ENCODE peak calls at places on chromosomes 12 and 14, in five cellular contexts. O is trophoblast cell, H is OCI-LY7, D is PC-9, A is GM12878. T is an unnamed sample.

GRCh38 chr14:69771136-69771535 is 4.2 kb downstream of the SRSF5 start:
- DNase-seq in H (no peak), D (no peak), O (peak; percentile 47), A (no peak), T (no peak)

GRCh38 chr14:41222581-41222980 is 384.1 kb upstream of the LRFN5 start:
- DNase-seq in O (no peak), H (no peak), A (no peak), D (no peak), T (no peak)

GRCh38 chr12:115506822-115507629 is 770.5 kb downstream of the MED13L start:
- DNase-seq in D (no peak), A (no peak), H (no peak), O (peak; percentile 37), T (no peak)

GRCh38 chr14:76780875-76781647 is 19.8 kb downstream of the VASH1 start:
- DNase-seq in A (no peak), O (no peak), D (no peak), H (no peak), T (peak; percentile 25)

GRCh38 chr14:65015391-65015790 is 28.7 kb downstream of the FNTB start:
- DNase-seq in D (no peak), O (no peak), H (no peak), A (no peak), T (no peak)

GRCh38 chr12:25744334-25744733 is 191.3 kb upstream of the LMNTD1 start:
- DNase-seq in D (no peak), O (peak; percentile 77), A (no peak), H (no peak), T (no peak)

GRCh38 chr14:64762044-64763034 is 58.1 kb downstream of the PLEKHG3 start:
- DNase-seq in H (no peak), D (peak; percentile 91), A (no peak), O (no peak), T (peak; percentile 94)

GRCh38 chr14:51430600-51430999 is 190.6 kb downstream of the TMX1 start:
- DNase-seq in O (peak; percentile 63), D (no peak), H (no peak), A (no peak), T (peak; percentile 69)

GRCh38 chr14:54362759-54363437 is 33.9 kb upstream of the CDKN3 start:
- DNase-seq in A (no peak), O (no peak), D (no peak), H (no peak), T (no peak)

GRCh38 chr12:15613981-15614380 is 175.2 kb downstream of the EPS8 start:
- DNase-seq in H (no peak), O (no peak), D (no peak), A (no peak), T (peak; percentile 46)

GRCh38 chr12:47816646-47817271 is 2.9 kb downstream of the HDAC7 start:
- DNase-seq in D (no peak), O (no peak), H (no peak), A (no peak), T (no peak)

GRCh38 chr12:82425241-82425640 is 66.9 kb downstream of the METTL25 start:
- DNase-seq in H (no peak), D (no peak), O (peak; percentile 26), A (no peak), T (peak; percentile 91)

DNA sequence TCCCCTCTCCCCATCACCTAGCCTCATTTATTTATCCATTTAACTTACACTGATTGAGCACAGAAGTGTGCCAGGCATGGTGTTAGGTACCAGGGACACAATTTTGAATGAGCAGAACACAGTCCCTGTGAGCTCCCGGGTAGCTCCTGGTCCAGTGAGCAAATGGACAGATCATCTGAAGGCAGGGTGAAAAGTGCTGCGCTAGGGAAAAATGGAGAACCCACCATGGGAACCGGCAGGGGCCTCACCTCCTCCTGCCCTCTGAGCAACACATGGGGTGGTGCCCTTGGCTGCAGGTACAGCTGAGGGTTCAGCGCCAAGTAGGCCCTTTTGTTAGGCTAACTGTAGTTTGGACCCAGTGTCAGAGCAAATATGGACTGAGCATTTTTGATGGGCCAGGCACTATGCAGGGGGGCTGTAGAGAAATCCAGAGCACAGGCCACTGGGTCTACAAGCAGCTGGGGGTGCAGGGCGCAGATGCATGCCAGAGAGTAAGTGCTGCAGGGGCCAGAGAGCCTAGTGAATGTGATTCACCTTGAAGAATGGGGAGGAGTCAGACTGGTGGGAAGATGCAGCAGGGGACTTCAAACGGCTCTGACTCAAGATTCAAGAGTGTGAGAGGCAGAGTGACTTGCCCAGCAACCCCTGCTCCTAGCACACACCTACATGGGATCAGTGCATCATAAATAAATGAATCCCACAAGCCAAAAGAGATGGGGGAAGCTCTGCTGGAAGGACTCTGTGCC is 28.2 kb downstream of the LTBP2 start:
- DNase-seq in H (no peak), O (peak; percentile 82), A (no peak), D (peak; percentile 83), T (peak; percentile 93)
- H3K4me2 ChIP-seq in H (no peak overlapping the region), O (no peak overlapping the region), A (no peak overlapping the region), D (peak overlapping the region; percentile 33), T (peak overlapping the region; percentile 1)

GRCh38 chr14:21053184-21054122 is 4.2 kb upstream of the RNASE8 start:
- DNase-seq in A (no peak), O (no peak), H (no peak), D (no peak), T (no peak)
- H2AFZ ChIP-seq in A (no peak overlapping the region), O (no peak overlapping the region), H (no peak overlapping the region), D (no peak overlapping the region), T (no peak overlapping the region)

DNA sequence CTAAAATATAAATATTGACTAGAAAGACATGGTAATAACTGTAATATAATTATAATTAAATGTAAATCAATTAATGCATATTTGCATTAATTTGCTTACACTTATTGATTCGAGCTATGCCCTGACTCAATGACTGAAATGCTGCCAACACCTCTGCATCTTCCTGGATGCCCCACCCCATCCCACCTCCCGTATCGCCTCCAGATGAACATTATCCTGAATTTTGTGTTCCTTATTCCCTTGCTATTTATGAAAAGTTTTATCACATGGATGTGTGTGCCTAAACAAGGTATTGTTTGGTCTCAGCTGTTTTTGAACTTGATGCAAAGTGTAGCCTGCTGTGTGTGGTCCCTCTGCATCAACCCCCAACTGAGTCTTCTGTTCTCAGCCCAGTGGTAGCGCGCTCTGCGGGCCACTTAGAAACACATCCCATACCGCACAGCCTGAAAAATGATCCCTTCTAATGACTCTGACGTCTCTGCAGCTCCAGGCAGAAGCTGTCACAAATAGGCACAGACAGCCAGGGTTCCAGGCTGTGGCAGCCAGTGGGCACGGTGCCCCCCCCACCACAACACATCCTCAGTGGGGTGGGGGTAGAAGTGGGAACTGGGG is 96.5 kb downstream of the PRMT8 start:
- DNase-seq in H (no peak), D (no peak), A (no peak), O (no peak), T (no peak)
- H3K27ac ChIP-seq in H (no peak overlapping the region), D (no peak overlapping the region), A (no peak overlapping the region), O (no peak overlapping the region), T (no peak overlapping the region)

DNA sequence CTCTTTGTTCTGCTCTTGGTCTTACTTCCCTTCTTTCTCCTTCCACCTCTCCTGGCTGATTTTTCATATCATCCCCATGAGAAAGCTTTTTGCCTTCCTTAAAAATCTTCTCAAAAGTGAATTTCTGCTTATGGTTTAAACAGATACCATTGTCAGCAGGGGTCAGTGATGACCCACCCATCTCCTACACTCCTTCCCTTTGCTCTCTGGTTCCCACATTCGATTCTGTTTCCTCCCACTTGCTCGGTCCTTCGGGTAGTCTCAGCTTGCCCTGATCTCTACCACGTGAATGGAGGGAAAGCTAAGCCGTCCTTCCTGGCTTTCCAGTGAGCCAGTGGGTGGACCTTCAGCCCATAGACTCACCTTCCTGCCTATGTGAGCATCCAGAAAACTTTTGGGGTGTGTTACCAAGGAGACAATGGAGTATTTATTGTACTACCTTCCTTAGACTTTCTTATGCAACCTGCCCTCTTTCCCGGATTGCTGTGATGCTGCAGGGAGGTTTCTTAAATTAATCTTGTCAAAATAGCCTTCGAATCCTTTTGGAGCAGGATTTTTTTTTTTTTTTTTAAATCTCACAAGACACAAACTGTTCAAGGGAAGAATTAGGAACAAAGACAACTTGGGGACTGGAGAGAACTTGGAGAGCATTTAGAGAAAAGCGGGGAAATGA is 306.3 kb downstream of the CACNA1C start:
- DNase-seq in H (no peak), A (no peak), D (no peak), O (no peak), T (no peak)
- H3K4me2 ChIP-seq in H (no peak overlapping the region), A (peak overlapping the region; percentile 69), D (no peak overlapping the region), O (no peak overlapping the region), T (no peak overlapping the region)

GRCh38 chr12:92629349-92630065 is 73.3 kb upstream of the PLEKHG7 start:
- DNase-seq in D (no peak), A (no peak), O (peak; percentile 59), H (no peak), T (peak; percentile 40)
- H2AFZ ChIP-seq in D (no peak overlapping the region), A (no peak overlapping the region), O (no peak overlapping the region), H (peak overlapping the region; percentile 11), T (no peak overlapping the region)

GRCh38 chr12:124387510-124387855 is 92.6 kb downstream of the RFLNA start:
- DNase-seq in D (peak; percentile 57), A (no peak), H (no peak), O (peak; percentile 62), T (no peak)
- H3K27ac ChIP-seq in D (peak overlapping the region; percentile 96), A (no peak overlapping the region), H (no peak overlapping the region), O (peak overlapping the region; percentile 4), T (peak overlapping the region; percentile 77)

DNA sequence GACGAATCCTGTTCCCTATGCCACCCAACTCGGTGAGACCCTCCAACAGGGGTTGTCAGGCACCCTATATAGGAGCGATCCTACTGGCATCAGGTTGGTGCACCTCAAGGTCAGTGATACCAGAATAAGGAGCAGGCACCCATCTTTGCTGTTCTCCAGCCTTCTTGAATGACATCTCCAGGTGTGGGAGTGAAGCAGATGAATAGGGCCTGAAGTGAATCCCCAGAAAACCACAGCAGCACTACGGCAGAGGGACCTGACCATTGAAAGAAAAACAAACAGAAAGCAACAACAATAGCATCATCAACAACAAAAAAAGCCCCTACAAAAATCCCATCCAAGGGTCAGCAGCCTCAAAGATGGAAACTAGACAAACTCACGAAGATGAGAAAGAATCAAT is 445.2 kb upstream of the ATP2B1 start:
- DNase-seq in A (no peak), H (no peak), D (no peak), O (no peak), T (no peak)
- H3K4me2 ChIP-seq in A (no peak overlapping the region), H (no peak overlapping the region), D (no peak overlapping the region), O (no peak overlapping the region), T (no peak overlapping the region)

GRCh38 chr12:50375802-50376201 is 20.6 kb downstream of the FAM186A start:
- DNase-seq in H (no peak), A (no peak), O (no peak), D (no peak), T (no peak)
- H2AFZ ChIP-seq in H (no peak overlapping the region), A (no peak overlapping the region), O (no peak overlapping the region), D (no peak overlapping the region), T (no peak overlapping the region)

GRCh38 chr12:2813573-2814185 is 1.2 kb downstream of the ITFG2 start:
- DNase-seq in D (peak; percentile 43), H (peak; percentile 82), A (no peak), O (peak; percentile 69), T (peak; percentile 75)

GRCh38 chr12:2811791-2812190 is 677 bp upstream of the ITFG2 start:
- DNase-seq in O (peak; percentile 78), A (no peak), D (peak; percentile 34), H (no peak), T (no peak)

GRCh38 chr12:2812290-2813213 is at the start of gene ITFG2:
- DNase-seq in D (peak; percentile 98), A (peak; percentile 93), H (peak; percentile 99), O (peak; percentile 98), T (peak; percentile 98)

DNA sequence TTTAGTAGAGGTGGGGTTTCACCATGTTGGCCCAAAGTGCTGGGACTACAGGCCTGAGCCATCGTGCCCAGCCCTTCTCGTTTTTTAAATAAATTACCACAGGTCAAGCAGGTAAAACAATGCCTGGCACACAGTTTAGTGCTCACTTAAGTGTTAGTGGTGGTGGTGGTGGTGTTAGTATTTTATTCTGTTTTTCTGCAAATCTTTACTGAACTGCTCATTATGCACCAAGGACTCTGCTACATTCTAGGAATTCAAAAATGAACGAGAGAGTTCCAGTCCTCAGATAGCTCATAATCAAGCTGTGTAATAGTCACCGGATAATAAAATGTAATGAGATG is 716 bp downstream of the ITFG2 start:
- DNase-seq in A (no peak), O (no peak), D (no peak), H (no peak), T (no peak)
- H3K27ac ChIP-seq in A (peak overlapping the region; percentile 84), O (peak overlapping the region; percentile 50), D (peak overlapping the region; percentile 76), H (peak overlapping the region; percentile 73), T (peak overlapping the region; percentile 81)

T was measured in fibroblast of lung.